ENCODE peak calls at places on chromosomes 6 and 20, in four cellular contexts. J, C, P and U are unnamed samples.

GRCh38 chr6:125749112-125749863 is at the start of gene HEY2:
- DNase-seq in J (peak), C (peak), P (peak), U (peak)

GRCh38 chr20:4876301-4876700 is 125.0 kb downstream of the SLC23A2 start:
- DNase-seq in J (no peak), C (no peak), P (no peak), U (no peak)

GRCh38 chr6:113526553-113526952 is 330.6 kb upstream of the MARCKS start:
- DNase-seq in J (no peak), C (no peak), P (no peak), U (no peak)

GRCh38 chr20:6765469-6766058 is 1.9 kb upstream of the BMP2 start:
- DNase-seq in J (peak), C (peak), P (no peak), U (peak)

GRCh38 chr6:149225946-149226345 is 91.6 kb upstream of the TAB2 start:
- DNase-seq in J (no peak), C (no peak), P (no peak), U (no peak)

GRCh38 chr6:17703256-17703694 is 3.5 kb downstream of the NUP153 start:
- DNase-seq in J (peak), C (peak), P (no peak), U (peak)

GRCh38 chr20:36836591-36837329 is 39.2 kb upstream of the TLDC2 start:
- DNase-seq in J (peak), C (peak), P (no peak), U (peak)

GRCh38 chr6:25192562-25192961 is 86.6 kb upstream of the CARMIL1 start:
- DNase-seq in J (no peak), C (no peak), P (no peak), U (peak)

GRCh38 chr6:144334150-144334708 is 49.1 kb downstream of the UTRN start:
- DNase-seq in J (no peak), C (no peak), P (no peak), U (no peak)

GRCh38 chr20:60132827-60133549 is 174.8 kb downstream of the CDH26 start:
- DNase-seq in J (no peak), C (no peak), P (no peak), U (no peak)

GRCh38 chr6:125346143-125346925 is 44.6 kb upstream of the HDDC2 start:
- DNase-seq in J (no peak), C (no peak), P (peak), U (no peak)

GRCh38 chr20:51348866-51349265 is 193.7 kb downstream of the NFATC2 start:
- DNase-seq in J (no peak), C (no peak), P (no peak), U (no peak)

GRCh38 chr6:562052-562676 is 94.7 kb downstream of the HUS1B start:
- DNase-seq in J (no peak), C (peak), P (no peak), U (no peak)

GRCh38 chr20:18006684-18007083 is 37.9 kb downstream of the MGME1 start:
- DNase-seq in J (no peak), C (no peak), P (no peak), U (no peak)

GRCh38 chr6:133645000-133645619 is 243.8 kb upstream of the TCF21 start:
- DNase-seq in J (no peak), C (no peak), P (no peak), U (peak)
- TF ChIP-seq FOS in J (no peak), C (no peak), P (no peak), U (no peak)

GRCh38 chr6:110650755-110651154 is 164.5 kb downstream of the CDK19 start:
- DNase-seq in J (no peak), C (no peak), P (no peak), U (no peak)

GRCh38 chr6:110654096-110654820 is 161.0 kb downstream of the CDK19 start:
- DNase-seq in J (no peak), C (no peak), P (no peak), U (peak)

GRCh38 chr6:110649704-110650103 is 165.6 kb downstream of the CDK19 start:
- DNase-seq in J (no peak), C (no peak), P (no peak), U (no peak)

GRCh38 chr6:110653381-110653780 is 161.9 kb downstream of the CDK19 start:
- DNase-seq in J (no peak), C (no peak), P (no peak), U (no peak)

DNA sequence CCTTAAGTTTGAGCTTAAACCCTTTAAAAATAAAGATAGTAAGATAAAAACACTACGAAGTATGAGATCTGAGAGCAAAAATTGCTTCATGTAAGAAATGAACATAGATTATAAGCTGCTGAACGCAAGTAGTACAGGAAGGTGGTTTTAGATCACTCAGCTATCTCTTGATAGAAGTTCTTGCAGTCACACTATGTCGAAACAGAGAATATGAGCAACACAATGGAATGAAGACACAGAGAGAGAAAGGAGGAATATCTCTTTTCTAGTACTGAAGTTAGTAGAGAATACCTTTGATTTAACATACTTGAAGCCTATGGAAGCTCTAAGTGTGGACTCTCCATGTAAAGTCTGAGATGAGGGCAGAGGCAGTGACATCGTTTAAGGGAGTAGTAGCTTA is 162.7 kb downstream of the CDK19 start:
- DNase-seq in J (no peak), C (no peak), P (no peak), U (peak)
- TF ChIP-seq FOS in J (no peak), C (no peak), P (no peak), U (no peak)

DNA sequence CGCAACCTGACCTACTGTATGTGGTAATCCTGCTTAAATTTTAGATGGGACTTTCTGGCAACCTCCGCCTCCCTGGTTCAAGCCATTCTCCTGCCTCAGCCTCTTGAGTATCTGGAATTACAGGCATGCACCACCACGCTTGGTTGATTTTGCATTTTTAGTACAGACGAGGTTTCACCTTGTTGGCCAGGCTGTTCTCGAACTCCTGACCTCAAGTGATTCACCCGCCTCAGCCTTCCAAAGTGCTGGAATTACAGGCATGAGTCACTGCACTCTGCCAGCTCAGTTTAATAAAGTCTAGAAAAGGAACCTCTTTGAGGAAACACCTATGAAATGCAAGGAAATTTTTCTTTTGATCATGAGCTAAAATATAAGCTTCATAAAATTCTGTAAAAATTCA is 9.0 kb upstream of the PLCB4 start:
- DNase-seq in J (no peak), C (no peak), P (no peak), U (peak)
- TF ChIP-seq FOS in J (no peak), C (peak), P (no peak), U (peak)

GRCh38 chr6:168155193-168155592 is 76.2 kb upstream of the FRMD1 start:
- DNase-seq in J (no peak), C (no peak), P (no peak), U (peak)

GRCh38 chr6:168157272-168158007 is 78.4 kb upstream of the FRMD1 start:
- DNase-seq in J (no peak), C (no peak), P (no peak), U (peak)

GRCh38 chr6:168155821-168156741 is 77.1 kb upstream of the FRMD1 start:
- DNase-seq in J (no peak), C (no peak), P (no peak), U (no peak)

GRCh38 chr6:168158280-168158979 is 79.4 kb upstream of the FRMD1 start:
- DNase-seq in J (no peak), C (no peak), P (no peak), U (no peak)

DNA sequence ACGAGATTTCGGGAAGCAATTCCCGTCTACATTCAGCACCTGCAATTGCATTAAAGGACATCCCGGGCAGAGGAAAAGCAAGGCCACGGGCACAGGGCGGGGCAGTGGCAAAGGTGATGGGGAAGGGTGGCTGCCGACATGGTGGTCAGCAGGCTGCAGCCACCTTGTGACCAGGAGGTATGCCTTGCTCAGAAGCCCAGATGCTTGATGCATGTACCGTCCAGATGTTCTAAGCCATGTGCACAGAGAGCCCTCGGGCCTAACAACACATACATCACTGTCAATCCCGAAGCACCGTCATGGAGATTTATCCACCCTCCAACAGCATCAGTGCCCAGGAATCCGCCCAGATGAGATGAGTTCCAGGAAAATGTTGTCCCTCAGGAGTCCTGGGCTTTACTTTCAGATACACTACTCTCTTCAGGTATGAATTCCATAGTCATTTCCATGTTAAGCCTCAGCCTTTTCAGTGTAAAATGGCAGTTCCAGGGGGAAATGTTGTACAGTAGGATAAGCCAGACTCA is 77.8 kb upstream of the FRMD1 start:
- DNase-seq in J (no peak), C (no peak), P (no peak), U (no peak)
- TF ChIP-seq FOS in J (no peak), C (no peak), P (no peak), U (no peak)

DNA sequence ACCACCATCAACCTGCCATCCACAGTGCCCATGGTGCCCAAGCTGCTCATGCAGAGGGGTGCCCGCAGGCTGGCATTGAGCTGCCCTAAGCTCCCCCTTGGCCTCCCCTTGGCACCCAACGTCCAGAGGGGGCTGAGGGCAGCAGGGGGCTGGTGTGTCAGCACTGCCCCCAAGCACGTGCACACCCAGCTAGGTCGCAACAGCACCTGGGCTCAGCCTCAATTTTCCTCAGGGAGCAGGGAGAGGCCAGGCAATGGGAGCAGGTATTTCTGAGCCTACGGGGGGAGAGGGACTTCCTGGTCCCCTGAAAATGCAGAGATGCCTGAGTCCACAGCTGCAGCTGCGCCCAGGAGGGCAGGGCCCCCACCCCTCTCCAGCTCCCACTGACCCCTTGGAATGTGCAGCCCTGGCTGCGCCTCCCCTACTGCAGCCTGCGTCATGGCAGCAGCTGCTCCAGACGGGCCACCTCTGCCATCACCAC is 204.2 kb downstream of the ANKRD60 start:
- DNase-seq in J (no peak), C (no peak), P (no peak), U (no peak)
- TF ChIP-seq FOS in J (no peak), C (no peak), P (no peak), U (no peak)

GRCh38 chr6:136236491-136237293 is 13.4 kb downstream of the MTFR2 start:
- DNase-seq in J (peak), C (no peak), P (no peak), U (no peak)

GRCh38 chr6:136230219-136230980 is 19.7 kb downstream of the MTFR2 start:
- DNase-seq in J (no peak), C (no peak), P (no peak), U (peak)

DNA sequence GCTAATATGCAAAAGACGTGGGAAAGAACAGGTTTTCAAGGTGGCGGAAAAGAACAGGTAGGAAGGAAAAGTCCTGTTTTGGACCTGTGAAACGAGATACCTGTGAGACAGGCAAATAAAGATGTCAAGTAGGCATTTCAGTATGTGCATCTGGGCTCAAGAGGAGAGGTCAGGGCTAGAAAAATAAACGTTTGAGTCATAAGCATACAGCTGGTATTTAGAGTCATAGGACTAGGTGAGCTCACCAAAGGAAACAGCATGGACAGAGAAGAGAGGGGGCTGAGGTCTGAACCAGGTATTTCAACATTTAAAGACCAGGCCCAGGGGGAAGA is 14.9 kb downstream of the MTFR2 start:
- DNase-seq in J (no peak), C (peak), P (no peak), U (peak)
- TF ChIP-seq FOS in J (no peak), C (no peak), P (no peak), U (peak)

DNA sequence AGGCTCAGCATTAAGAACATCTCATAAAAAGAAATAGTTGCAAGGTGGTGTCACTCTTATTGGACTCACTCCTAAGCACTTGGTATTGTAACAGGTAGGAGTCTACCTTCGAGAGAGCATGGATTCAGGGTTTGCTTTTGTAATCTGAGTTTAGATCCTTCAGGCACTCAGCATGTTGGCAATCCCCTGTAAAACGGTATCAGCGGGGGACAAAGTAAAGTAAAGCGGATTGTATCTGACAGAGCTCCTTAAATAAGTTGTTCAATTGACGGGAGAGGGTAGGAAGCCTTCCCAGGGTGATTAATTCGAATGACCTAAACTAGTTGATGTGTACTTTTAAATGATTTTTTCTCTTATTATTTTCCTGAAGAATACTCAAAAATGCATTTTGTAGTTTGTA is 869.8 kb upstream of the EPHA7 start:
- DNase-seq in J (no peak), C (no peak), P (no peak), U (no peak)
- TF ChIP-seq FOS in J (no peak), C (no peak), P (no peak), U (no peak)

GRCh38 chr6:89048985-89049384 is 31.6 kb upstream of the PNRC1 start:
- DNase-seq in J (no peak), C (no peak), P (no peak), U (peak)
- TF ChIP-seq FOS in J (no peak), C (no peak), P (no peak), U (no peak)

GRCh38 chr20:35547319-35547718 is 5.4 kb downstream of the ERGIC3 start:
- DNase-seq in J (no peak), C (no peak), P (no peak), U (no peak)
- TF ChIP-seq FOS in J (no peak), C (no peak), P (no peak), U (no peak)

DNA sequence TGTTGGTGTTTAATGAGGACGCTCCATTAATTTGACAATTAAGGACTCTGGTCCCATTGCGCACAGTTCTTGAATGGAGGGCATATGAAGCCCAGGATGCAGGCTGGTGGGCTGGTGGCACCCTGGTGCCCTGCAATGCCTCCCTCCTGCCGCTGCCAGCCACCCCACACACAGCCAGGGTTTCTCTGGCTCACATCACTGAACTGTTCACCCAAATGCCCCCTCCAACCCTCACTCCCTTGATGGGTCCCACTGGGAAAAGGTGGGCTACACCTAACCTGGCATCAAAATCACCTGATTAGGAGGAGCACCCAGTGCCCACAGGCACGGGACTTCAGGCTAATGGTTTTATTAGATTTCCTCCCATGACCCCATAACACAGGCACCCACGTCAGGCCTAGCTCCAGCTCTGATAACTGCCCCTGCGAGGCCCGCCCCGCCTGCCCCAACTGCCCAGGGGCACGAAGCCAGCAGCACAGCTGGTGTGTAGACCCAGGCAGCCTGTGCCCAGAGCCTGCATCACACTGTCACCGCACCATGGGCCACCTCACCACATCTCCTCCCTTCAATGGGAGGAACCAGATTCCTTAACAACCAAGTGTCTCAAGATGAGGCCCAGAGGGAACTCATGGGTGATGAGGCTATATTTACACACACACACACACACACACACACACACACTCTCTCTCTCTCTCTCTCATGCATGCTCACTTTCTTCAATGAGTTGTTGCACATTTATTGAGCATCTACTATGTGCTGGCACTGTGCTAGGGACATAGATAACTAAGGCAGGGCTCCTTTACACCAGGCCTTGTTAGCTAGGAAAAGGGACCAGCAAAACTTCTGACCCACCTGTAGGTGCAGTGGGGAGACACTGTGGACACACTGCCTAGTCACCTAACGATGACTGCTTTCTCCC is 107.3 kb downstream of the NOL4L start:
- DNase-seq in J (no peak), C (no peak), P (no peak), U (no peak)
- TF ChIP-seq FOS in J (no peak), C (no peak), P (no peak), U (no peak)